ENCODE peak calls at places on chromosome 4, in four cellular contexts. K is fibroblast of lung, F is ascending aorta, J is tibial nerve. S is an unnamed sample. For H3K4me1, the result is how much of the 10 kb centered on the place peaks cover.

GRCh38 chr4:5969336-5969735 is 48.9 kb downstream of the C4orf50 start:
- DNase-seq in K (no peak), F (no peak), J (no peak), S (no peak)

GRCh38 chr4:26343041-26343403 is 22.2 kb downstream of the RBPJ start:
- DNase-seq in K (no peak), F (no peak), J (no peak), S (no peak)

GRCh38 chr4:27414867-27415266 is 554.2 kb downstream of the STIM2 start:
- DNase-seq in K (no peak), F (no peak), J (no peak), S (no peak)

GRCh38 chr4:140358281-140358680 is 15.2 kb upstream of the SCOC start:
- DNase-seq in K (no peak), F (no peak), J (no peak), S (no peak)

GRCh38 chr4:6910960-6911874 is 1.6 kb downstream of the TBC1D14 start:
- DNase-seq in K (no peak), F (no peak), J (no peak), S (no peak)

GRCh38 chr4:69920874-69921273 is 10.0 kb upstream of the CSN1S1 start:
- DNase-seq in K (no peak), F (no peak), J (no peak), S (no peak)

GRCh38 chr4:83370640-83370906 is 35.9 kb upstream of the HPSE start:
- DNase-seq in K (no peak), F (no peak), J (no peak), S (no peak)

GRCh38 chr4:1350169-1350520 is 3.1 kb downstream of the UVSSA start:
- DNase-seq in K (no peak), F (no peak), J (no peak), S (no peak)

GRCh38 chr4:16643852-16644251 is 254.6 kb downstream of the LDB2 start:
- DNase-seq in K (no peak), F (no peak), J (no peak), S (no peak)

GRCh38 chr4:72974694-72975487 is 94.6 kb downstream of the COX18 start:
- DNase-seq in K (peak), F (no peak), J (no peak), S (no peak)

GRCh38 chr4:108828620-108829019 is 65.8 kb upstream of the ETNPPL start:
- DNase-seq in K (no peak), F (no peak), J (no peak), S (no peak)

GRCh38 chr4:102143433-102143832 is 201.8 kb downstream of the SLC39A8 start:
- DNase-seq in K (no peak), F (no peak), J (no peak), S (no peak)

GRCh38 chr4:38160487-38161207 is 200.4 kb downstream of the PTTG2 start:
- DNase-seq in K (peak), F (no peak), J (peak), S (peak)

GRCh38 chr4:98950925-98951324 is 22.0 kb upstream of the EIF4E start:
- DNase-seq in K (no peak), F (no peak), J (no peak), S (no peak)

GRCh38 chr4:98939446-98939845 is 10.5 kb upstream of the EIF4E start:
- DNase-seq in K (no peak), F (no peak), J (no peak), S (no peak)

GRCh38 chr4:98939892-98940298 is 11.0 kb upstream of the EIF4E start:
- DNase-seq in K (peak), F (no peak), J (peak), S (no peak)

GRCh38 chr4:98946359-98946758 is 17.4 kb upstream of the EIF4E start:
- DNase-seq in K (no peak), F (no peak), J (no peak), S (no peak)

GRCh38 chr4:98945297-98945850 is 16.4 kb upstream of the EIF4E start:
- DNase-seq in K (no peak), F (no peak), J (no peak), S (no peak)
- H3K4me3 ChIP-seq in K (no peak), F (no peak), J (no peak), S (peak)

GRCh38 chr4:90241008-90241407 is 113.8 kb downstream of the CCSER1 start:
- DNase-seq in K (no peak), F (no peak), J (no peak), S (no peak)

GRCh38 chr4:90238141-90238540 is 110.9 kb downstream of the CCSER1 start:
- DNase-seq in K (no peak), F (no peak), J (no peak), S (no peak)

GRCh38 chr4:90234916-90235547 is 107.8 kb downstream of the CCSER1 start:
- DNase-seq in K (no peak), F (no peak), J (no peak), S (no peak)

GRCh38 chr4:90245837-90246236 is 118.6 kb downstream of the CCSER1 start:
- DNase-seq in K (no peak), F (no peak), J (no peak), S (no peak)

DNA sequence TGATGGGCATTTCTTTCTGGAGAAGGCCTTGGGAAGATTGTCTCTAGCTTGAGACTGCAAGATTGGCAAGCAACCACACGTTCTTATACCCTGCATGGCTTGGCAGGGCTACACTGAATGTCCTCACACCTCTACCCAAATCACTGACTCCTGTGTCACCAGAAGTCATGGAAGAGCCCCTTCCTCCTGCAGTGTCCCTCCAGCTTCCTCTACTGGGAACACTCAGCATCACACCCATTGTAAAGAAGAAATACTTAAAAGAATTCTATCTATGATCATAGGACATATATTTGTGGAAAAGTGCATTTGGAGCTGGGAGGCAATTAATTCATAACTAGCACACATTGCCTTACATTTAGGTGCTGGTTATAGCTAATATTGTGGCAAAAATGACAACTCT is 113.1 kb downstream of the CCSER1 start:
- DNase-seq in K (no peak), F (no peak), J (no peak), S (no peak)
- H3K4me1 ChIP-seq in K (under half), F (under half), J (under half), S (under half)

GRCh38 chr4:74097631-74098550 is 1.1 kb downstream of the CXCL2 start:
- DNase-seq in K (peak), F (no peak), J (no peak), S (no peak)
- H3K4me3 ChIP-seq in K (peak), F (peak), J (peak), S (peak)

GRCh38 chr4:97491856-97492255 is 651.4 kb downstream of the STPG2 start:
- DNase-seq in K (no peak), F (no peak), J (no peak), S (no peak)

GRCh38 chr4:97496298-97496873 is 646.9 kb downstream of the STPG2 start:
- DNase-seq in K (no peak), F (no peak), J (no peak), S (no peak)

GRCh38 chr4:97498875-97499274 is 644.4 kb downstream of the STPG2 start:
- DNase-seq in K (no peak), F (no peak), J (no peak), S (no peak)

DNA sequence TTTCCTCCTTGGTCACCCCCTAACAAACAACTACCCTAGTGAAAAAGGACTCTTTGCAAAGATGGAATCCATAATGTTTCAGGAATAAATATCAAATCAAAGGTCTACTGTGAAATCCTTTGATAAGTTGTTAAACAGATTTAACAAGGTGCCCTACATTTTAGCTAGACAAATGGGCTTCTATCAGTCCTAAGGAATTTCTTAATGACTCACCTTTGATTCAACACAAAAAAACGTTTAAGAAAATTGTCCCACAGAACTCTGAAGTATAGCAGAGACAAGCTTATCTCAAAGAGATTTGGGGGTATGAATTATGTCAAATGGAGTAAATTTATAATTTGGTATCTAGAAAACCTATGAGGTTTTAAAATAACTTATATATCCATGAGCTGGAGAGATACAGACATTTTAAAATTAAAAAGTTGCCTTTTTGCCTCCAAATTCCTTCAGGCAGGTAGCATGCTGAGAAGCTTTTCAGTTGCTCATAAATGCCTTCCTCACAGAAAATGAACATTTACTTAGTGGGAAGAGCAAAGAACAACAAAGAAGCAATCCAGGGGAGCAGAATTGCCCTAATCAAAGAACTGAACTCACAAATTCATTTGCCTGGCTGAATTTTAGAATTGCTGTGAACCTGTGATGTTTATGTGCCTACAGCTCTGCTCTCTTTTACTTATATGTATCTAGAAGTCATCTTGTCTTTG is 649.3 kb downstream of the STPG2 start:
- DNase-seq in K (no peak), F (no peak), J (no peak), S (no peak)
- H3K4me1 ChIP-seq in K (under half), F (under half), J (under half), S (under half)

DNA sequence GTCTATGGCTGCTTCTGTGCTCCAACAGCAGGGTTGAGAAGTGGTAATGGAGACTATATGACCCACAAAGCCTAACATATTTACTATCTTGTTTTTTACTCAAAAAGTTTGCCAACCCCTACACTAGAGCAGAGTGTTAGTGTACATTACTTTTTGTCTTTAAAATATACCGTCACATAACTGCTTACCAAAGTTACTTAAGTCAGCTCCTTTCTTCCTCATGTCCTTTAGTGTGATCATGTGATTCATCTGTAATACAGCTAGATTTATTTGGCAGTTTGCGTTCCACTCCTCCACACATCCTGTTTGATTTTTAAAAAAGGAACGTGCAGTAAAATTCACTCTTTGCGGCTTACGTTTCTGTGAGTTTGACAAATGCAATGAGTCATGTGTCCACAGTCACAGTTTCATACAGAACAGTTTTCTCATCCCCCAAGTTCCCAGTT is 162.4 kb upstream of the GPRIN3 start:
- DNase-seq in K (peak), F (no peak), J (no peak), S (no peak)
- H3K4me3 ChIP-seq in K (peak), F (no peak), J (no peak), S (peak)